ENCODE peak calls at places on chromosomes 5 and 9, in five cellular contexts. G is K562, W is GM12892, Y is H1, S is SK-N-SH. T is an unnamed sample.

GRCh38 chr5:78496373-78496772 is 136.0 kb downstream of the SCAMP1 start:
- DNase-seq in Y (no peak), G (no peak), W (no peak), S (no peak), T (no peak)

GRCh38 chr9:88578486-88579362 is 43.7 kb downstream of the NXNL2 start:
- DNase-seq in G (peak; percentile 78), S (peak; percentile 88), W (peak; percentile 69), Y (peak; percentile 99), T (peak; percentile 64)

GRCh38 chr5:6899215-6899614 is 186.0 kb downstream of the TENT4A start:
- DNase-seq in Y (no peak), S (no peak), G (no peak), W (no peak), T (no peak)

GRCh38 chr5:41156739-41157138 is 56.6 kb downstream of the C6 start:
- DNase-seq in W (no peak), Y (no peak), G (no peak), S (no peak), T (no peak)

GRCh38 chr5:96350678-96351077 is 82.4 kb downstream of the PCSK1 start:
- DNase-seq in G (no peak), Y (no peak), S (no peak), W (no peak), T (no peak)

GRCh38 chr9:133130721-133131244 is 9.7 kb upstream of the RALGDS start:
- DNase-seq in W (peak; percentile 87), Y (no peak), S (no peak), G (no peak), T (peak; percentile 79)

GRCh38 chr9:76667521-76667957 is 96.7 kb upstream of the PCA3 start:
- DNase-seq in Y (no peak), W (no peak), G (no peak), S (no peak), T (no peak)

GRCh38 chr5:14204011-14204670 is 61.0 kb downstream of the TRIO start:
- DNase-seq in G (no peak), Y (no peak), W (no peak), S (no peak), T (no peak)

GRCh38 chr5:89275206-89275605 is 392.2 kb upstream of the MEF2C start:
- DNase-seq in S (no peak), G (no peak), Y (no peak), W (no peak), T (no peak)

GRCh38 chr5:165981721-165982120 is 2309.7 kb upstream of the WWC1 start:
- DNase-seq in Y (no peak), G (no peak), W (no peak), S (no peak), T (no peak)

GRCh38 chr9:95189230-95190098 is 128.0 kb downstream of the FANCC start:
- DNase-seq in S (peak; percentile 30), W (no peak), Y (no peak), G (no peak), T (no peak)

GRCh38 chr9:93119953-93120845 is 13.9 kb downstream of the NINJ1 start:
- DNase-seq in W (peak; percentile 81), Y (no peak), S (peak; percentile 94), G (peak; percentile 81), T (peak; percentile 89)

GRCh38 chr9:101737165-101737704 is 1.2 kb downstream of the GRIN3A start:
- DNase-seq in G (no peak), S (no peak), Y (peak; percentile 49), W (no peak), T (no peak)

GRCh38 chr5:110251366-110251765 is 475.1 kb downstream of the TMEM232 start:
- DNase-seq in W (no peak), Y (no peak), G (no peak), S (no peak), T (no peak)

GRCh38 chr5:165914462-165914861 is 2377.0 kb upstream of the WWC1 start:
- DNase-seq in Y (no peak), W (no peak), G (no peak), S (no peak), T (no peak)

GRCh38 chr9:13351768-13352386 is 72.4 kb upstream of the MPDZ start:
- DNase-seq in S (peak; percentile 24), G (peak; percentile 4), Y (no peak), W (no peak), T (no peak)

GRCh38 chr5:146042628-146043279 is 62.6 kb downstream of the PLAC8L1 start:
- DNase-seq in W (no peak), Y (no peak), G (peak; percentile 58), S (no peak), T (no peak)

GRCh38 chr5:520850-521226 is 3.4 kb downstream of the SLC9A3 start:
- DNase-seq in W (no peak), Y (no peak), S (no peak), G (no peak), T (no peak)

GRCh38 chr9:35700942-35701341 is 11.2 kb upstream of the TPM2 start:
- DNase-seq in W (no peak), S (no peak), Y (no peak), G (no peak), T (no peak)

GRCh38 chr5:52864884-52865283 is 77.2 kb downstream of the ITGA1 start:
- DNase-seq in G (no peak), W (no peak), Y (no peak), S (no peak), T (no peak)

GRCh38 chr9:118606669-118607068 is 762.6 kb downstream of the BRINP1 start:
- DNase-seq in S (no peak), W (no peak), G (no peak), Y (no peak), T (no peak)

GRCh38 chr9:35615981-35616680 is 2.1 kb downstream of the CD72 start:
- DNase-seq in S (no peak), W (no peak), Y (no peak), G (no peak), T (no peak)

GRCh38 chr5:133321833-133322420 is 270.1 kb downstream of the HSPA4 start:
- DNase-seq in W (peak; percentile 32), G (no peak), Y (no peak), S (no peak), T (no peak)

GRCh38 chr5:77461287-77461686 is 30.8 kb downstream of the WDR41 start:
- DNase-seq in G (no peak), S (no peak), Y (no peak), W (no peak), T (no peak)

GRCh38 chr5:100706796-100707195 is 171.6 kb downstream of the FAM174A start:
- DNase-seq in Y (no peak), S (no peak), G (no peak), W (no peak), T (no peak)

GRCh38 chr9:71472400-71472799 is 295.9 kb downstream of the CEMIP2 start:
- DNase-seq in G (no peak), S (no peak), Y (no peak), W (no peak), T (no peak)

GRCh38 chr5:34501840-34502239 is 154.3 kb upstream of the RAI14 start:
- DNase-seq in G (no peak), W (no peak), Y (no peak), S (no peak), T (no peak)

GRCh38 chr5:151721087-151721646 is 34.5 kb upstream of the SPARC start:
- DNase-seq in W (no peak), Y (no peak), S (no peak), G (no peak), T (no peak)

GRCh38 chr9:134180786-134181647 is 16.7 kb upstream of the RNU6ATAC start:
- DNase-seq in G (no peak), S (no peak), Y (no peak), W (peak; percentile 5), T (peak; percentile 5)

GRCh38 chr9:4932681-4933080 is 52.4 kb upstream of the JAK2 start:
- DNase-seq in S (no peak), W (no peak), Y (no peak), G (no peak), T (no peak)
- TF ChIP-seq TAF1 in S (no peak), W (no peak), Y (no peak), G (no peak), T (no peak)

GRCh38 chr5:124619121-124619520 is 127.3 kb downstream of the ZNF608 start:
- DNase-seq in Y (no peak), S (no peak), G (no peak), W (no peak), T (no peak)

GRCh38 chr5:124617787-124618186 is 128.7 kb downstream of the ZNF608 start:
- DNase-seq in S (no peak), W (no peak), G (no peak), Y (no peak), T (no peak)

GRCh38 chr5:124621279-124621678 is 125.2 kb downstream of the ZNF608 start:
- DNase-seq in S (no peak), W (no peak), G (no peak), Y (no peak), T (no peak)

GRCh38 chr5:124623265-124623664 is 123.2 kb downstream of the ZNF608 start:
- DNase-seq in Y (no peak), G (no peak), S (no peak), W (no peak), T (no peak)

DNA sequence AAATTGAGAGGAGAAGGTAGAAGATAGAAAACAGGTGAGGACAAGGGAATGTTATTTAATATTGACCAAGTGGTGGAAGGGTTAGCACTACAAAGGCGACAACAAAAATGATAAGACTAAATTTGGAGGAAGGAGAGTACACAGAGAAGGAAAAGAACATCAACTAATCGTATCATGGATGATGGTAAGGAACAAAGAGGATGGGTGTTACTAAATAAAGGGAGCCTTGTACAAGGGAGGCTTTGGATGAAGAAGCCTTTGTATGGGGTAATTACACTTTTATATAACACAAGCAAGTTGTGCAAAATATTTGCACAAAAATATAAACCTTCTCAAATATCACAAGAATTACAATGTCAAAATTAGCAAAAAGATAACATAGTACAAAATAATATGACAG is 125.7 kb downstream of the ZNF608 start:
- DNase-seq in W (no peak), G (no peak), S (no peak), Y (no peak), T (no peak)
- TF ChIP-seq TAF1 in W (no peak), G (no peak), S (no peak), Y (no peak), T (no peak)

GRCh38 chr9:84166828-84167400 is 173.6 kb downstream of the SLC28A3 start:
- DNase-seq in S (no peak), W (no peak), G (no peak), Y (no peak), T (no peak)

GRCh38 chr9:84174486-84174885 is 166.1 kb downstream of the SLC28A3 start:
- DNase-seq in S (no peak), G (no peak), Y (no peak), W (no peak), T (no peak)

GRCh38 chr9:84173961-84174360 is 166.6 kb downstream of the SLC28A3 start:
- DNase-seq in S (no peak), Y (no peak), W (no peak), G (no peak), T (no peak)

GRCh38 chr9:84169240-84169639 is 171.3 kb downstream of the SLC28A3 start:
- DNase-seq in G (no peak), S (no peak), Y (no peak), W (no peak), T (no peak)

GRCh38 chr9:84170521-84171141 is 169.9 kb downstream of the SLC28A3 start:
- DNase-seq in W (no peak), G (peak; percentile 6), S (peak; percentile 46), Y (no peak), T (no peak)
- TF ChIP-seq TAF1 in W (no peak), G (no peak), S (no peak), Y (no peak), T (no peak)

DNA sequence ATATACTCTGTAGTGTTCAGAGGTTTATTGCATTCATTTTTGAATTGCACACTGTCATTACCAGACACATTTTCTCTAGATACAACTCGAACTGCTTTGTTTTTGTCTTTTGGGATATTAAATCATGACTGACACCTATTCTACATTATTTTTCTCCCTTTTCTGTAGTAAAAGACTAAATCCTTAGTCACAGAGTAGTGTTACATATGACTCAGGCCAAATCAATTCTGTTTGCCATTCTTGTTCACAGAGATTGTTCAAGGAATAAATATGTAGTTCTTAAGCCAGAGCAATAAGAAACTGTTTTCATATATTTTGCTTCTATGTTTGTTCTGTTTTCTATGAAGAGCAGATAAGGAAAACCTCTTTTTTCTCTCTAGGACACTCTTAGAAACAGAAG is 1995.8 kb upstream of the CDH6 start:
- DNase-seq in G (no peak), Y (no peak), S (no peak), W (no peak), T (no peak)
- TF ChIP-seq TAF1 in G (no peak), Y (no peak), S (no peak), W (no peak), T (no peak)